ENCODE peak calls at places on chromosomes 7 and 10, in six cellular contexts. One of them, this sample, is unnamed.

GRCh38 chr10:7857259-7857658 is 39.0 kb downstream of the TAF3 start:
- DNase-seq in fibroblast of pulmonary artery: no peak
- DNase-seq in lower lobe of right lung: no peak
- DNase-seq in OCI-LY7: no peak
- DNase-seq in HL-60: no peak
- DNase-seq in upper lobe of right lung: no peak
- DNase-seq in this sample: no peak

GRCh38 chr7:149226840-149227494 is 12.5 kb upstream of the ZNF212 start:
- DNase-seq in fibroblast of pulmonary artery: no peak
- DNase-seq in lower lobe of right lung: no peak
- DNase-seq in OCI-LY7: no peak
- DNase-seq in HL-60: peak; percentile 36
- DNase-seq in upper lobe of right lung: no peak
- DNase-seq in this sample: no peak

GRCh38 chr7:27917774-27918314 is 177.9 kb downstream of the TAX1BP1 start:
- DNase-seq in fibroblast of pulmonary artery: peak; percentile 75
- DNase-seq in lower lobe of right lung: no peak
- DNase-seq in OCI-LY7: peak; percentile 52
- DNase-seq in HL-60: no peak
- DNase-seq in upper lobe of right lung: no peak
- DNase-seq in this sample: no peak

GRCh38 chr7:94529516-94529915 is 19.9 kb downstream of the CASD1 start:
- DNase-seq in fibroblast of pulmonary artery: peak; percentile 43
- DNase-seq in lower lobe of right lung: no peak
- DNase-seq in OCI-LY7: no peak
- DNase-seq in HL-60: no peak
- DNase-seq in upper lobe of right lung: no peak
- DNase-seq in this sample: no peak

GRCh38 chr7:81704595-81704994 is 65.3 kb downstream of the HGF start:
- DNase-seq in fibroblast of pulmonary artery: no peak
- DNase-seq in lower lobe of right lung: no peak
- DNase-seq in OCI-LY7: no peak
- DNase-seq in HL-60: no peak
- DNase-seq in upper lobe of right lung: no peak
- DNase-seq in this sample: no peak

GRCh38 chr10:54133201-54133600 is 667.8 kb downstream of the PCDH15 start:
- DNase-seq in fibroblast of pulmonary artery: no peak
- DNase-seq in lower lobe of right lung: no peak
- DNase-seq in OCI-LY7: no peak
- DNase-seq in HL-60: no peak
- DNase-seq in upper lobe of right lung: no peak
- DNase-seq in this sample: no peak

GRCh38 chr7:116706668-116707126 is 34.7 kb downstream of the MET start:
- DNase-seq in fibroblast of pulmonary artery: peak; percentile 49
- DNase-seq in lower lobe of right lung: no peak
- DNase-seq in OCI-LY7: no peak
- DNase-seq in HL-60: no peak
- DNase-seq in upper lobe of right lung: no peak
- DNase-seq in this sample: no peak

GRCh38 chr10:58836991-58837390 is 324.3 kb downstream of the BICC1 start:
- DNase-seq in fibroblast of pulmonary artery: no peak
- DNase-seq in lower lobe of right lung: no peak
- DNase-seq in OCI-LY7: no peak
- DNase-seq in HL-60: no peak
- DNase-seq in upper lobe of right lung: no peak
- DNase-seq in this sample: no peak

GRCh38 chr7:83394776-83395175 is 232.1 kb upstream of the PCLO start:
- DNase-seq in fibroblast of pulmonary artery: no peak
- DNase-seq in lower lobe of right lung: no peak
- DNase-seq in OCI-LY7: no peak
- DNase-seq in HL-60: no peak
- DNase-seq in upper lobe of right lung: no peak
- DNase-seq in this sample: no peak

DNA sequence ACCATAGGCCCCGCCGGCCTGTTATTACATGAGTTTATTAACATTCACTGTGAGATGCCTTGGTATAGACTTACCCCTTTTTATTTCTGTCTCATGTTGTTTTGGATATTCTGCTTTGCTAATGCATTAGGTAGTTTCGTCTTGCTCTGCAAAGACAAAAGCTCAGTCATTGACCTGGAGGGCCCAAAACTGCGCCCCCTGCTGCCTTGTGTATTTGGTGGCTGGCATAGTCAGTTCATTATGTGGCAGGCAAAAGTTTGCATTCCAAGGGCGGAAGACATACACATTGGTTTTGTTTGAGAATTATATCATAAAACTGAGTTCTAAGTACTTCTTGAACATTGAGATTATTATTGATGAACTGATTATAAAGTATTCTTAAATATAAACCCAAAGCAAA is 372.5 kb downstream of the SDK1 start:
- DNase-seq in fibroblast of pulmonary artery: peak; percentile 35
- DNase-seq in lower lobe of right lung: peak; percentile 52
- DNase-seq in OCI-LY7: peak; percentile 32
- DNase-seq in HL-60: no peak
- DNase-seq in upper lobe of right lung: peak; percentile 67
- DNase-seq in this sample: peak; percentile 75
- TF ChIP-seq CTCF in fibroblast of pulmonary artery: peak; percentile 44
- TF ChIP-seq CTCF in lower lobe of right lung: peak; percentile 39
- TF ChIP-seq CTCF in OCI-LY7: peak; percentile 81
- TF ChIP-seq CTCF in HL-60: no peak
- TF ChIP-seq CTCF in upper lobe of right lung: peak; percentile 43
- TF ChIP-seq CTCF in this sample: peak; percentile 54

GRCh38 chr10:115580239-115580638 is 487.1 kb downstream of the ATRNL1 start:
- DNase-seq in fibroblast of pulmonary artery: no peak
- DNase-seq in lower lobe of right lung: no peak
- DNase-seq in OCI-LY7: no peak
- DNase-seq in HL-60: no peak
- DNase-seq in upper lobe of right lung: no peak
- DNase-seq in this sample: no peak
- TF ChIP-seq CTCF in fibroblast of pulmonary artery: no peak
- TF ChIP-seq CTCF in lower lobe of right lung: no peak
- TF ChIP-seq CTCF in OCI-LY7: peak; percentile 15
- TF ChIP-seq CTCF in HL-60: no peak
- TF ChIP-seq CTCF in upper lobe of right lung: no peak
- TF ChIP-seq CTCF in this sample: no peak

GRCh38 chr7:2068693-2069471 is 163.9 kb downstream of the MAD1L1 start:
- DNase-seq in fibroblast of pulmonary artery: no peak
- DNase-seq in lower lobe of right lung: no peak
- DNase-seq in OCI-LY7: peak; percentile 48
- DNase-seq in HL-60: no peak
- DNase-seq in upper lobe of right lung: no peak
- DNase-seq in this sample: no peak
- TF ChIP-seq CTCF in fibroblast of pulmonary artery: no peak
- TF ChIP-seq CTCF in lower lobe of right lung: no peak
- TF ChIP-seq CTCF in OCI-LY7: peak; percentile 60
- TF ChIP-seq CTCF in HL-60: no peak
- TF ChIP-seq CTCF in upper lobe of right lung: no peak
- TF ChIP-seq CTCF in this sample: no peak

GRCh38 chr7:155263051-155263450 is 34.6 kb upstream of the INSIG1 start:
- DNase-seq in fibroblast of pulmonary artery: no peak
- DNase-seq in lower lobe of right lung: no peak
- DNase-seq in OCI-LY7: no peak
- DNase-seq in HL-60: no peak
- DNase-seq in upper lobe of right lung: peak; percentile 51
- DNase-seq in this sample: no peak

GRCh38 chr7:155262010-155262409 is 35.7 kb upstream of the INSIG1 start:
- DNase-seq in fibroblast of pulmonary artery: no peak
- DNase-seq in lower lobe of right lung: no peak
- DNase-seq in OCI-LY7: no peak
- DNase-seq in HL-60: no peak
- DNase-seq in upper lobe of right lung: no peak
- DNase-seq in this sample: no peak

GRCh38 chr7:155265144-155265543 is 32.5 kb upstream of the INSIG1 start:
- DNase-seq in fibroblast of pulmonary artery: no peak
- DNase-seq in lower lobe of right lung: no peak
- DNase-seq in OCI-LY7: no peak
- DNase-seq in HL-60: no peak
- DNase-seq in upper lobe of right lung: no peak
- DNase-seq in this sample: no peak

GRCh38 chr7:155265960-155266359 is 31.7 kb upstream of the INSIG1 start:
- DNase-seq in fibroblast of pulmonary artery: no peak
- DNase-seq in lower lobe of right lung: no peak
- DNase-seq in OCI-LY7: no peak
- DNase-seq in HL-60: no peak
- DNase-seq in upper lobe of right lung: no peak
- DNase-seq in this sample: no peak

GRCh38 chr7:155263522-155264197 is 34.0 kb upstream of the INSIG1 start:
- DNase-seq in fibroblast of pulmonary artery: no peak
- DNase-seq in lower lobe of right lung: no peak
- DNase-seq in OCI-LY7: peak; percentile 7
- DNase-seq in HL-60: no peak
- DNase-seq in upper lobe of right lung: no peak
- DNase-seq in this sample: no peak
- TF ChIP-seq CTCF in fibroblast of pulmonary artery: no peak
- TF ChIP-seq CTCF in lower lobe of right lung: no peak
- TF ChIP-seq CTCF in OCI-LY7: peak; percentile 60
- TF ChIP-seq CTCF in HL-60: no peak
- TF ChIP-seq CTCF in upper lobe of right lung: no peak
- TF ChIP-seq CTCF in this sample: no peak

GRCh38 chr7:2673934-2674333 is 14.1 kb upstream of the AMZ1 start:
- DNase-seq in fibroblast of pulmonary artery: no peak
- DNase-seq in lower lobe of right lung: no peak
- DNase-seq in OCI-LY7: no peak
- DNase-seq in HL-60: no peak
- DNase-seq in upper lobe of right lung: no peak
- DNase-seq in this sample: no peak
- TF ChIP-seq CTCF in fibroblast of pulmonary artery: no peak
- TF ChIP-seq CTCF in lower lobe of right lung: no peak
- TF ChIP-seq CTCF in OCI-LY7: no peak
- TF ChIP-seq CTCF in HL-60: no peak
- TF ChIP-seq CTCF in upper lobe of right lung: no peak
- TF ChIP-seq CTCF in this sample: no peak

GRCh38 chr10:132540456-132540855 is 2.9 kb downstream of the INPP5A start:
- DNase-seq in fibroblast of pulmonary artery: peak; percentile 30
- DNase-seq in lower lobe of right lung: peak; percentile 43
- DNase-seq in OCI-LY7: no peak
- DNase-seq in HL-60: no peak
- DNase-seq in upper lobe of right lung: no peak
- DNase-seq in this sample: no peak
- TF ChIP-seq CTCF in fibroblast of pulmonary artery: peak; percentile 37
- TF ChIP-seq CTCF in lower lobe of right lung: no peak
- TF ChIP-seq CTCF in OCI-LY7: no peak
- TF ChIP-seq CTCF in HL-60: no peak
- TF ChIP-seq CTCF in upper lobe of right lung: peak; percentile 15
- TF ChIP-seq CTCF in this sample: no peak